ENCODE peak calls at places on chromosomes 11 and 22, in eight cellular contexts. D is endothelial cell of umbilical vein; T is CD4-positive, alpha-beta T cell; K is hepatocyte; A is substantia nigra; O is lung; S is CD8-positive, alpha-beta memory T cell; J is Peyer's patch. Q is an unnamed sample.

GRCh38 chr22:46068908-46069481 is 81.3 kb upstream of the PPARA start:
- DNase-seq in D (no peak), T (no peak), K (no peak), A (no peak), O (no peak), S (no peak), J (no peak), Q (peak)

GRCh38 chr11:17561466-17562001 is 14.5 kb downstream of the OTOG start:
- DNase-seq in D (no peak), T (no peak), K (no peak), A (no peak), O (no peak), S (no peak), J (peak), Q (no peak)

GRCh38 chr11:3225159-3225758 is 6.6 kb upstream of the MRGPRG start:
- DNase-seq in D (no peak), T (no peak), K (no peak), A (no peak), O (no peak), S (no peak), J (peak), Q (no peak)

GRCh38 chr22:16818538-16818937 is 6.7 kb downstream of the XKR3 start:
- DNase-seq in D (no peak), T (no peak), K (no peak), A (no peak), O (no peak), S (no peak), J (no peak), Q (no peak)

GRCh38 chr22:49046546-49047305 is 780.9 kb downstream of the BRD1 start:
- DNase-seq in D (no peak), T (no peak), K (peak), A (peak), O (no peak), S (no peak), J (no peak), Q (no peak)

GRCh38 chr11:13143486-13144297 is 133.9 kb upstream of the BMAL1 start:
- DNase-seq in D (peak), T (no peak), K (no peak), A (no peak), O (no peak), S (no peak), J (no peak), Q (peak)

GRCh38 chr11:17402486-17402885 is 14.0 kb upstream of the KCNJ11 start:
- DNase-seq in D (no peak), T (no peak), K (no peak), A (no peak), O (no peak), S (no peak), J (no peak), Q (no peak)

GRCh38 chr11:103295704-103296103 is 186.5 kb downstream of the DYNC2H1 start:
- DNase-seq in D (no peak), T (no peak), K (no peak), A (no peak), O (no peak), S (no peak), J (no peak), Q (no peak)

GRCh38 chr11:2259897-2260451 is 10.4 kb downstream of the ASCL2 start:
- DNase-seq in D (no peak), T (no peak), K (no peak), A (no peak), O (no peak), S (no peak), J (no peak), Q (no peak)

GRCh38 chr11:44255406-44256071 is 54.4 kb downstream of the ALX4 start:
- DNase-seq in D (no peak), T (no peak), K (no peak), A (no peak), O (no peak), S (no peak), J (no peak), Q (no peak)

GRCh38 chr11:72353861-72354260 is 80.5 kb downstream of the CLPB start:
- DNase-seq in D (no peak), T (no peak), K (no peak), A (no peak), O (no peak), S (no peak), J (no peak), Q (peak)

GRCh38 chr11:45471002-45471665 is 185.0 kb upstream of the SYT13 start:
- DNase-seq in D (no peak), T (no peak), K (no peak), A (no peak), O (no peak), S (no peak), J (no peak), Q (no peak)

GRCh38 chr22:42957544-42957943 is 57.4 kb downstream of the PACSIN2 start:
- DNase-seq in D (no peak), T (no peak), K (no peak), A (no peak), O (no peak), S (no peak), J (no peak), Q (no peak)
- H3K27ac ChIP-seq in D (no peak), T (no peak), K (peak), A (no peak), O (no peak), S (no peak), J (no peak), Q (no peak)

DNA sequence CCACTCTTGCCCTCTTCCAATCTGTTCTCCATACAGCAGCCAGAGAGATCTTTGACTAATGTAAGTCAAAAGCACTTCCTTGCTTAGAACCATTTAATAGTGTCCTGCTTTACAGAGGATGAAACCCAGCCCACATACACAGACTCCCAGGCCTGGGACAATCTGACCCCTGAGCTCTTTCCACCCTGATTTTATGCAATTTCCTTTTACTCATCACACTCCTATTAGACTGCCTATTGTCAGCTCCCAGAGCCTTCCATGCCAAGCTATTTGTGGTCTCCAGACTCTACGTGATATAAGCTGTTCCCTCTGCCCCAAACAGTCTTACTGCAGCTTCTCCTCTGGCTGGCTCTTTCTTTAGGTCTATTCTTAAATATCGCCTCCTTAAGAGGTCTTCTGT is 28.1 kb downstream of the ME3 start:
- DNase-seq in D (peak), T (no peak), K (no peak), A (no peak), O (no peak), S (no peak), J (no peak), Q (peak)
- H3K27ac ChIP-seq in D (no peak), T (no peak), K (no peak), A (no peak), O (no peak), S (no peak), J (no peak), Q (peak)

GRCh38 chr11:22192289-22192641 is 620 bp upstream of the ANO5 start:
- DNase-seq in D (no peak), T (no peak), K (peak), A (no peak), O (no peak), S (no peak), J (no peak), Q (no peak)
- H3K27ac ChIP-seq in D (no peak), T (no peak), K (peak), A (peak), O (no peak), S (no peak), J (peak), Q (no peak)

GRCh38 chr11:86484164-86484794 is 109.6 kb downstream of the CCDC81 start:
- DNase-seq in D (peak), T (no peak), K (peak), A (no peak), O (no peak), S (no peak), J (no peak), Q (peak)
- H3K27ac ChIP-seq in D (peak), T (no peak), K (peak), A (no peak), O (peak), S (no peak), J (peak), Q (peak)

GRCh38 chr11:69943506-69943905 is 124.3 kb upstream of the FGF3 start:
- DNase-seq in D (no peak), T (no peak), K (no peak), A (no peak), O (no peak), S (no peak), J (no peak), Q (no peak)
- H3K27ac ChIP-seq in D (no peak), T (no peak), K (no peak), A (no peak), O (no peak), S (no peak), J (no peak), Q (no peak)

GRCh38 chr11:46664612-46665011 is 35.8 kb downstream of the ARHGAP1 start:
- DNase-seq in D (no peak), T (no peak), K (no peak), A (no peak), O (no peak), S (no peak), J (no peak), Q (no peak)
- H3K27ac ChIP-seq in D (no peak), T (no peak), K (peak), A (peak), O (no peak), S (no peak), J (no peak), Q (no peak)

GRCh38 chr11:76666830-76667229 is 3.7 kb downstream of the LRRC32 start:
- DNase-seq in D (no peak), T (no peak), K (no peak), A (no peak), O (no peak), S (no peak), J (no peak), Q (no peak)
- H3K27ac ChIP-seq in D (peak), T (no peak), K (no peak), A (no peak), O (peak), S (no peak), J (peak), Q (no peak)

DNA sequence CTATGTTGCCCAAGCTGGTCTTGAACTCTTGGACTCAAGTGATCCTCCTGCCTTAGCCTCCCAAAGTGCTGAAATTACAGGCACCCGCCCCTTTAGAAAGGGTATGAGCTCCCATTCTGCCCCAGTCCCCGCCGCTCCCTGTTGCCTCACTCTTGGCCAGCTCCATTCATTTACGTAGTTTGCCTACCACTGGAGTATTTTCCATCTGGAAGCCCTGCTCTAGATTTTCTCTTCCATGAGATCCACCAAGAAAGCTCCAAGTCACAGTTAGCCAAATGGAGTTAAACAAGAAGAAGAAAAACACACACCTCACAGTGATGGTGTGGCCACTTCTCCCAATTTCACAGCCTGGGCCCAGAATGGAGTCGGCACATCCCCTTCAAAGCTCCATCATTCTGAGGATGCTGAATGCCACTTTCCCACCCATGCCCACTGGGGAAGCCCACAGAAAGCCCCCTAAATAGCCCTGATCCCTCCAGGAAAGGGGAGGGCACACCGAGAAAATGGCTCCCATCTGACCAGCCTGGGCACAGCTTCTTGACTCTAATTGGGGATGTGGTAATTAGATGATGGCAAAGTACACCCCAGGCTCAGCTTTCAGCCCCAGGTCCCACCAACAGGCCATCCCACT is 381.3 kb downstream of the MN1 start:
- DNase-seq in D (no peak), T (no peak), K (no peak), A (no peak), O (no peak), S (no peak), J (no peak), Q (peak)
- H3K27ac ChIP-seq in D (peak), T (no peak), K (peak), A (no peak), O (no peak), S (no peak), J (peak), Q (no peak)

Q was measured in GM23248.